ENCODE peak calls at places on chromosomes 16 and 17, in eight cellular contexts. One of them, this sample, is unnamed.

GRCh38 chr16:81261049-81261648 is 22.7 kb downstream of the BCO1 start:
- DNase-seq in foreskin keratinocyte: no peak
- DNase-seq in mammary epithelial cell: no peak
- DNase-seq in lung: no peak
- DNase-seq in nephron progenitor cell: no peak
- DNase-seq in choroid plexus epithelial cell: peak
- DNase-seq in upper lobe of left lung: no peak
- DNase-seq in CD8-positive, alpha-beta T cell: no peak
- DNase-seq in this sample: no peak

GRCh38 chr16:4081577-4082021 is 34.6 kb downstream of the ADCY9 start:
- DNase-seq in foreskin keratinocyte: no peak
- DNase-seq in mammary epithelial cell: no peak
- DNase-seq in lung: no peak
- DNase-seq in nephron progenitor cell: no peak
- DNase-seq in choroid plexus epithelial cell: no peak
- DNase-seq in upper lobe of left lung: no peak
- DNase-seq in CD8-positive, alpha-beta T cell: peak
- DNase-seq in this sample: no peak

GRCh38 chr16:69535123-69536050 is 30.4 kb upstream of the NFAT5 start:
- DNase-seq in foreskin keratinocyte: peak
- DNase-seq in mammary epithelial cell: peak
- DNase-seq in lung: no peak
- DNase-seq in nephron progenitor cell: no peak
- DNase-seq in choroid plexus epithelial cell: peak
- DNase-seq in upper lobe of left lung: no peak
- DNase-seq in CD8-positive, alpha-beta T cell: no peak
- DNase-seq in this sample: no peak

GRCh38 chr17:81923302-81924260 is 4.0 kb downstream of the MAFG start:
- DNase-seq in foreskin keratinocyte: peak
- DNase-seq in mammary epithelial cell: peak
- DNase-seq in lung: peak
- DNase-seq in nephron progenitor cell: peak
- DNase-seq in choroid plexus epithelial cell: peak
- DNase-seq in upper lobe of left lung: peak
- DNase-seq in CD8-positive, alpha-beta T cell: no peak
- DNase-seq in this sample: peak

GRCh38 chr17:76866774-76867577 is 1.2 kb upstream of the MGAT5B start:
- DNase-seq in foreskin keratinocyte: peak
- DNase-seq in mammary epithelial cell: peak
- DNase-seq in lung: no peak
- DNase-seq in nephron progenitor cell: no peak
- DNase-seq in choroid plexus epithelial cell: peak
- DNase-seq in upper lobe of left lung: no peak
- DNase-seq in CD8-positive, alpha-beta T cell: no peak
- DNase-seq in this sample: no peak

GRCh38 chr16:6300523-6300922 is 1032.1 kb upstream of the RBFOX1 start:
- DNase-seq in foreskin keratinocyte: no peak
- DNase-seq in mammary epithelial cell: no peak
- DNase-seq in lung: no peak
- DNase-seq in nephron progenitor cell: no peak
- DNase-seq in choroid plexus epithelial cell: no peak
- DNase-seq in upper lobe of left lung: no peak
- DNase-seq in CD8-positive, alpha-beta T cell: no peak
- DNase-seq in this sample: no peak

GRCh38 chr17:82752371-82753200 is 721 bp downstream of the TBCD start:
- DNase-seq in foreskin keratinocyte: peak
- DNase-seq in mammary epithelial cell: peak
- DNase-seq in lung: peak
- DNase-seq in nephron progenitor cell: peak
- DNase-seq in choroid plexus epithelial cell: peak
- DNase-seq in upper lobe of left lung: no peak
- DNase-seq in CD8-positive, alpha-beta T cell: no peak
- DNase-seq in this sample: no peak

GRCh38 chr17:2828396-2829038 is 32.3 kb downstream of the RAP1GAP2 start:
- DNase-seq in foreskin keratinocyte: no peak
- DNase-seq in mammary epithelial cell: peak
- DNase-seq in lung: peak
- DNase-seq in nephron progenitor cell: peak
- DNase-seq in choroid plexus epithelial cell: peak
- DNase-seq in upper lobe of left lung: peak
- DNase-seq in CD8-positive, alpha-beta T cell: peak
- DNase-seq in this sample: peak

GRCh38 chr16:72785886-72786285 is 262.0 kb downstream of the ZFHX3 start:
- DNase-seq in foreskin keratinocyte: no peak
- DNase-seq in mammary epithelial cell: no peak
- DNase-seq in lung: no peak
- DNase-seq in nephron progenitor cell: no peak
- DNase-seq in choroid plexus epithelial cell: peak
- DNase-seq in upper lobe of left lung: no peak
- DNase-seq in CD8-positive, alpha-beta T cell: no peak
- DNase-seq in this sample: no peak

GRCh38 chr17:50288306-50288705 is 14.0 kb downstream of the TMEM92 start:
- DNase-seq in foreskin keratinocyte: no peak
- DNase-seq in mammary epithelial cell: no peak
- DNase-seq in lung: no peak
- DNase-seq in nephron progenitor cell: no peak
- DNase-seq in choroid plexus epithelial cell: no peak
- DNase-seq in upper lobe of left lung: no peak
- DNase-seq in CD8-positive, alpha-beta T cell: no peak
- DNase-seq in this sample: no peak

GRCh38 chr17:46191332-46192210 is 1.7 kb downstream of the KANSL1 start:
- DNase-seq in foreskin keratinocyte: no peak
- DNase-seq in mammary epithelial cell: peak
- DNase-seq in lung: no peak
- DNase-seq in nephron progenitor cell: peak
- DNase-seq in choroid plexus epithelial cell: peak
- DNase-seq in upper lobe of left lung: peak
- DNase-seq in CD8-positive, alpha-beta T cell: no peak
- DNase-seq in this sample: no peak

GRCh38 chr17:82103588-82104451 is 5.8 kb upstream of the FASN start:
- DNase-seq in foreskin keratinocyte: no peak
- DNase-seq in mammary epithelial cell: no peak
- DNase-seq in lung: peak
- DNase-seq in nephron progenitor cell: peak
- DNase-seq in choroid plexus epithelial cell: peak
- DNase-seq in upper lobe of left lung: peak
- DNase-seq in CD8-positive, alpha-beta T cell: no peak
- DNase-seq in this sample: peak

GRCh38 chr17:72884066-72884465 is 208.4 kb downstream of the SLC39A11 start:
- DNase-seq in foreskin keratinocyte: no peak
- DNase-seq in mammary epithelial cell: no peak
- DNase-seq in lung: no peak
- DNase-seq in nephron progenitor cell: no peak
- DNase-seq in choroid plexus epithelial cell: no peak
- DNase-seq in upper lobe of left lung: no peak
- DNase-seq in CD8-positive, alpha-beta T cell: no peak
- DNase-seq in this sample: no peak

DNA sequence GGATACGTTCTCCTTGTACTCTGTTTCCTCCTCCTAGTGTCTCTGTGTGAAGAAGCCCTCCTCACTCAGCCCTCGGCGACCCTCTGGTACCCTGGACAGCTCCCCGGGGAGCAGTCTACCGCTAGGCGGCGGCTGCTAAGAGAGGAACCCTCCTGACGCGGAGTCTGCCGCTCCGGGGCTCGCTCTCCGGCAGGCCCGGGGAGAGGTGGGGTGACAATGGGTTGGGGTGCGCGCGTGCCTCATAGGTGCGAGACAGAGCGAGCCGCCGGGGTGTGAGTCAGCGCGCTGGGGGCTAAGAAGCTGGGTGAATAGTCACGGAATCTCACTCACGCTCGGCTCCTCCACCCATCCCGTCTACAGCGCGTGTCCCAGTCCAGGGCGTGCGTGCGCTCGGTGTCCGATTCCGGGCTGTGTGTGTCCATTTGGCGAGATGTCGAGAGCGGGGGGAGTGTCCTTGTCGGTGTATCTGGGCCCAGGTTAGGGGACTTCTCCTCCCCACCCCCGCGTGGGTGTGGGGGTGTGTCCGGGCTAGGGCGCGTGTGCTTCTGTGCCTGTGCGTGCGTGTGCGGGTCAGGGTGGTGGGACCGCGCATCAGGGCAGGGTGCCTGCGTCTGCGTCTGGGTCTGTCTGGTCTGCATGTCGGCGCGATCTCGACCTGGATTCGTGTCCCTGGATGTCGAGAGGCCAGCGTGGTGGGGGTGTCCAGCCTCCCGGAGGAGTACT is 578 bp upstream of the HS3ST2 start:
- DNase-seq in foreskin keratinocyte: peak
- DNase-seq in mammary epithelial cell: peak
- DNase-seq in lung: peak
- DNase-seq in nephron progenitor cell: peak
- DNase-seq in choroid plexus epithelial cell: peak
- DNase-seq in upper lobe of left lung: no peak
- DNase-seq in CD8-positive, alpha-beta T cell: no peak
- DNase-seq in this sample: peak
- TF ChIP-seq CTCF in foreskin keratinocyte: peak
- TF ChIP-seq CTCF in mammary epithelial cell: peak
- TF ChIP-seq CTCF in lung: no peak
- TF ChIP-seq CTCF in nephron progenitor cell: peak
- TF ChIP-seq CTCF in choroid plexus epithelial cell: peak
- TF ChIP-seq CTCF in upper lobe of left lung: no peak
- TF ChIP-seq CTCF in CD8-positive, alpha-beta T cell: no peak
- TF ChIP-seq CTCF in this sample: peak

GRCh38 chr16:2785101-2785991 is 2.0 kb downstream of the PRSS33 start:
- DNase-seq in foreskin keratinocyte: no peak
- DNase-seq in mammary epithelial cell: no peak
- DNase-seq in lung: no peak
- DNase-seq in nephron progenitor cell: no peak
- DNase-seq in choroid plexus epithelial cell: no peak
- DNase-seq in upper lobe of left lung: peak
- DNase-seq in CD8-positive, alpha-beta T cell: peak
- DNase-seq in this sample: no peak
- TF ChIP-seq CTCF in foreskin keratinocyte: peak
- TF ChIP-seq CTCF in mammary epithelial cell: no peak
- TF ChIP-seq CTCF in lung: no peak
- TF ChIP-seq CTCF in nephron progenitor cell: no peak
- TF ChIP-seq CTCF in choroid plexus epithelial cell: no peak
- TF ChIP-seq CTCF in upper lobe of left lung: no peak
- TF ChIP-seq CTCF in CD8-positive, alpha-beta T cell: peak
- TF ChIP-seq CTCF in this sample: no peak

DNA sequence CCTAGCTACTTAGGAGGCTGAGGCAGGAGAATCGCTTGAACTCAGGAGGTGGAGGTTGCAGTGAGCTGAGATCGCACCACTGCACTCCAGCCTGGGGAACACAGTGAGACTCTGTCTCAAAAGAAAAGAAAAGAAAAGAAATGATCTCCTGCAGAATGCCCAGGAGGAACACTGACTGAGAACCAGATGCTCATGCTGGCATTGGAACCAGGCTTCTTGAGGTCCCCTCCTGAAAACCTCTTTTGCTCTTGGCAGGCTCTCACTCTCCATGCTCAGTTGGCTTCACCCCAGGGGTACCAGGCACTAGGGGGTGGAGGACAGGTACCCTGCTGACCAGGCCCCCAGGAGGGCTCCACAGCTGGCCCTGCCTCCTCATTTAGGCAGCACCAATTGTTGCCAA is 8.5 kb upstream of the TNFRSF17 start:
- DNase-seq in foreskin keratinocyte: no peak
- DNase-seq in mammary epithelial cell: no peak
- DNase-seq in lung: no peak
- DNase-seq in nephron progenitor cell: no peak
- DNase-seq in choroid plexus epithelial cell: no peak
- DNase-seq in upper lobe of left lung: no peak
- DNase-seq in CD8-positive, alpha-beta T cell: no peak
- DNase-seq in this sample: no peak
- TF ChIP-seq CTCF in foreskin keratinocyte: no peak
- TF ChIP-seq CTCF in mammary epithelial cell: no peak
- TF ChIP-seq CTCF in lung: no peak
- TF ChIP-seq CTCF in nephron progenitor cell: no peak
- TF ChIP-seq CTCF in choroid plexus epithelial cell: no peak
- TF ChIP-seq CTCF in upper lobe of left lung: no peak
- TF ChIP-seq CTCF in CD8-positive, alpha-beta T cell: no peak
- TF ChIP-seq CTCF in this sample: no peak

DNA sequence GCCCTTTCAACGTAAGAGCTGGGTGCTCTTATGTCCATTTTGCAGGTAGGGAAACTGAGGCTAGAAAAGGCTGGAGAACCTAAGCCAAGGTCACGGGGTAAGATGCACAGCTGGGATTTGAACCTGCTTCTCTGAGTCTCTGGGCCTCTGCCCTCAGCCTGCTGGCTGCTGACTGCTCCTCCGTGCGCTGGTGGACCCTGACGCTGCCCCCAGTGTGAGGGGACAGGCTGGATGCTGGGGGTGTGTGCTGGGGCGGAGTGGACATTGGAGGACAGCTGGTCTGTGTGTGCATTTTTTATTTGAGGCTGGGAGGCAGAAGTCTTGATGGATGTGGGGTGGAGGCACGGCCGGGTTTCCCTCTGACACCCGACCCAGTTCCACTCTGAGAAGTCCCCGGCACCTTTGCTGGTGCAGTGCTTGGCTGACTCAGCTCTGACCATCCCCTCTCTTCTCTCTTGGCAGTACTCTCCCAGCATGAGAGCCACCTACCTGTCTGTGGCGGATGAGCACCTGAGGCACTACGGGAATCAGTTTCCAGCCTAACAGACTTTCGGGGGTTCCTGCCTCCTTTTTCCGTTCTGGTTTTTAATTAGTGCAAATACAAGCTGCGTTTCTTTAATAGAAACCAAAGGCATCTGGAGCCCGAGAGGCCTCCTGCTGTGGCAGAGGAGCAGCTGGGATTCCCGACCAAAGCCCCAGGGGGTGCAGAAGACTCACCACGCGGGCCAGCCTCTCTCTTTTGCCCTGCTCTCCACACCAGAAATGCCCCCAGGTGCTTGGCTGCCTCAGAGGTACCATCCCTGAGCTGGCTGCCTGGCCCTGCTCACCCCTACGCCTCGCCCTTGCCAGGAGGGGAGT is 14.1 kb upstream of the DNAI2 start:
- DNase-seq in foreskin keratinocyte: peak
- DNase-seq in mammary epithelial cell: peak
- DNase-seq in lung: no peak
- DNase-seq in nephron progenitor cell: no peak
- DNase-seq in choroid plexus epithelial cell: no peak
- DNase-seq in upper lobe of left lung: no peak
- DNase-seq in CD8-positive, alpha-beta T cell: no peak
- DNase-seq in this sample: no peak
- TF ChIP-seq CTCF in foreskin keratinocyte: peak
- TF ChIP-seq CTCF in mammary epithelial cell: peak
- TF ChIP-seq CTCF in lung: no peak
- TF ChIP-seq CTCF in nephron progenitor cell: no peak
- TF ChIP-seq CTCF in choroid plexus epithelial cell: no peak
- TF ChIP-seq CTCF in upper lobe of left lung: no peak
- TF ChIP-seq CTCF in CD8-positive, alpha-beta T cell: no peak
- TF ChIP-seq CTCF in this sample: no peak

DNA sequence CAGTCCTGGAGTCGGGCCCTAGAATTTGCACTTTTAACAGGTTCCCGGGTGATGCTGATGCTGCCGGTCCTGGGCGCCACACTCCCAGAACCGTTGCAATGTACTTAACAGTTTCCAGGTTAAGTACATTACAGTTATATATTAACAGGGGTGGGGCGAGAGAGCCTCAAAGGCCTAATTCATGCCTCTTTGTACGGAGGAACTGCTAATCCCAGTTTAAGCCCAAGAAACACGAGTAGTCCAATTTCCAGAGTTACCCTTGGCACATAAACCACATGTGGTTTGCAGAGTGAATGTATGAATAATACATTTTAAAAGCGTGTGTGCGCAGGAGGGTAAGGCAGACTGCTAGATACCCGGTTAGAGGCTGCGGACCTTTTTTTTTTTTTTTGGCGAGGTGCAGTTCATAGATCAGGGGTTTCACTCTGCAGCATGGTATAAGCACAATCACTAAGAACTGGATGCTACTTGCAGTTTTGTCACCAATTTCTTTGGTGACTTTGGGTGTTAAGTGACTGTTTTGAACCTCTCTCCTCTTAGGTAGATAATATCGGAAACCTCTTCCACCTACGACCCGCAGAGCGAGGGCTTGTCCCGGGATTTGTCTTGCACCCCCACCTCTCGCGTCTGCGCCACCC is 714 bp downstream of the COX11 start:
- DNase-seq in foreskin keratinocyte: peak
- DNase-seq in mammary epithelial cell: peak
- DNase-seq in lung: no peak
- DNase-seq in nephron progenitor cell: no peak
- DNase-seq in choroid plexus epithelial cell: peak
- DNase-seq in upper lobe of left lung: peak
- DNase-seq in CD8-positive, alpha-beta T cell: no peak
- DNase-seq in this sample: no peak
- TF ChIP-seq CTCF in foreskin keratinocyte: no peak
- TF ChIP-seq CTCF in mammary epithelial cell: peak
- TF ChIP-seq CTCF in lung: no peak
- TF ChIP-seq CTCF in nephron progenitor cell: no peak
- TF ChIP-seq CTCF in choroid plexus epithelial cell: peak
- TF ChIP-seq CTCF in upper lobe of left lung: no peak
- TF ChIP-seq CTCF in CD8-positive, alpha-beta T cell: peak
- TF ChIP-seq CTCF in this sample: no peak

This sample was measured in progenitor cell of endocrine pancreas.